ENCODE peak calls at places on chromosomes 11 and 22, in four cellular contexts. One of them, this sample, is unnamed.

GRCh38 chr22:46617250-46618103 is 2.7 kb upstream of the GRAMD4 start:
- DNase-seq in A549: no peak
- DNase-seq in H1: no peak
- DNase-seq in HepG2: no peak
- DNase-seq in this sample: no peak

GRCh38 chr11:37109205-37109585 is 511.2 kb upstream of the RAG2 start:
- DNase-seq in A549: no peak
- DNase-seq in H1: no peak
- DNase-seq in HepG2: no peak
- DNase-seq in this sample: no peak

GRCh38 chr11:71086687-71087258 is 165.6 kb downstream of the SHANK2 start:
- DNase-seq in A549: peak
- DNase-seq in H1: peak
- DNase-seq in HepG2: peak
- DNase-seq in this sample: peak

GRCh38 chr11:90997241-90997640 is 774.4 kb upstream of the CHORDC1 start:
- DNase-seq in A549: no peak
- DNase-seq in H1: no peak
- DNase-seq in HepG2: no peak
- DNase-seq in this sample: no peak

GRCh38 chr22:19892925-19893324 is 38.3 kb upstream of the GNB1L start:
- DNase-seq in A549: no peak
- DNase-seq in H1: no peak
- DNase-seq in HepG2: no peak
- DNase-seq in this sample: no peak

GRCh38 chr11:44852159-44852707 is 98.5 kb downstream of the TP53I11 start:
- DNase-seq in A549: no peak
- DNase-seq in H1: no peak
- DNase-seq in HepG2: no peak
- DNase-seq in this sample: no peak

GRCh38 chr11:66579017-66579606 is 10.7 kb upstream of the CTSF start:
- DNase-seq in A549: peak
- DNase-seq in H1: peak
- DNase-seq in HepG2: peak
- DNase-seq in this sample: peak

GRCh38 chr11:64278576-64279190 is 5.8 kb downstream of the BAD start:
- DNase-seq in A549: no peak
- DNase-seq in H1: no peak
- DNase-seq in HepG2: no peak
- DNase-seq in this sample: no peak

GRCh38 chr11:33670250-33671011 is 30.2 kb downstream of the C11orf91 start:
- DNase-seq in A549: no peak
- DNase-seq in H1: no peak
- DNase-seq in HepG2: no peak
- DNase-seq in this sample: no peak

GRCh38 chr11:83249972-83250593 is 36.1 kb downstream of the CCDC90B start:
- DNase-seq in A549: peak
- DNase-seq in H1: no peak
- DNase-seq in HepG2: peak
- DNase-seq in this sample: peak

GRCh38 chr22:22523494-22523893 is 3.4 kb upstream of the ZNF280A start:
- DNase-seq in A549: no peak
- DNase-seq in H1: no peak
- DNase-seq in HepG2: no peak
- DNase-seq in this sample: no peak

GRCh38 chr11:128407962-128408361 is 179.4 kb downstream of the ETS1 start:
- DNase-seq in A549: no peak
- DNase-seq in H1: no peak
- DNase-seq in HepG2: no peak
- DNase-seq in this sample: no peak

GRCh38 chr11:123188508-123189165 is 6.4 kb downstream of the CLMP start:
- DNase-seq in A549: no peak
- DNase-seq in H1: no peak
- DNase-seq in HepG2: no peak
- DNase-seq in this sample: no peak

GRCh38 chr22:38414009-38414395 is 41.0 kb downstream of the KCNJ4 start:
- DNase-seq in A549: no peak
- DNase-seq in H1: no peak
- DNase-seq in HepG2: no peak
- DNase-seq in this sample: no peak

GRCh38 chr11:16096336-16096735 is 260.0 kb downstream of the SOX6 start:
- DNase-seq in A549: no peak
- DNase-seq in H1: no peak
- DNase-seq in HepG2: no peak
- DNase-seq in this sample: no peak

GRCh38 chr11:2194877-2195755 is 23.5 kb upstream of the TH start:
- DNase-seq in A549: peak
- DNase-seq in H1: peak
- DNase-seq in HepG2: peak
- DNase-seq in this sample: peak

GRCh38 chr22:48483764-48484528 is 1343.7 kb downstream of the BRD1 start:
- DNase-seq in A549: no peak
- DNase-seq in H1: no peak
- DNase-seq in HepG2: no peak
- DNase-seq in this sample: no peak

GRCh38 chr11:111777094-111778046 is 11.2 kb upstream of the PPP2R1B start:
- DNase-seq in A549: peak
- DNase-seq in H1: no peak
- DNase-seq in HepG2: peak
- DNase-seq in this sample: peak

GRCh38 chr22:35305525-35306070 is 5.9 kb downstream of the TOM1 start:
- DNase-seq in A549: no peak
- DNase-seq in H1: no peak
- DNase-seq in HepG2: no peak
- DNase-seq in this sample: no peak

GRCh38 chr11:2800655-2801531 is 84.7 kb downstream of the CDKN1C start:
- DNase-seq in A549: no peak
- DNase-seq in H1: peak
- DNase-seq in HepG2: no peak
- DNase-seq in this sample: no peak

GRCh38 chr11:95522871-95523270 is 266.7 kb downstream of the FAM76B start:
- DNase-seq in A549: no peak
- DNase-seq in H1: no peak
- DNase-seq in HepG2: no peak
- DNase-seq in this sample: no peak

GRCh38 chr11:46736615-46737014 is 17.6 kb downstream of the F2 start:
- DNase-seq in A549: no peak
- DNase-seq in H1: no peak
- DNase-seq in HepG2: no peak
- DNase-seq in this sample: no peak
- TF ChIP-seq RNF2 in A549: no peak
- TF ChIP-seq RNF2 in H1: no peak
- TF ChIP-seq RNF2 in HepG2: no peak
- TF ChIP-seq RNF2 in this sample: no peak

GRCh38 chr11:130650456-130651068 is 202.1 kb downstream of the ADAMTS15 start:
- DNase-seq in A549: no peak
- DNase-seq in H1: no peak
- DNase-seq in HepG2: no peak
- DNase-seq in this sample: no peak

GRCh38 chr11:130653838-130654601 is 205.6 kb downstream of the ADAMTS15 start:
- DNase-seq in A549: no peak
- DNase-seq in H1: peak
- DNase-seq in HepG2: no peak
- DNase-seq in this sample: no peak

GRCh38 chr11:130652671-130653335 is 204.4 kb downstream of the ADAMTS15 start:
- DNase-seq in A549: no peak
- DNase-seq in H1: peak
- DNase-seq in HepG2: no peak
- DNase-seq in this sample: no peak

GRCh38 chr11:130651266-130651855 is 202.9 kb downstream of the ADAMTS15 start:
- DNase-seq in A549: no peak
- DNase-seq in H1: peak
- DNase-seq in HepG2: no peak
- DNase-seq in this sample: no peak

GRCh38 chr11:130655308-130655707 is 206.9 kb downstream of the ADAMTS15 start:
- DNase-seq in A549: no peak
- DNase-seq in H1: peak
- DNase-seq in HepG2: no peak
- DNase-seq in this sample: no peak
- TF ChIP-seq USF2 in A549: no peak
- TF ChIP-seq USF2 in H1: no peak
- TF ChIP-seq USF2 in HepG2: no peak
- TF ChIP-seq USF2 in this sample: no peak

GRCh38 chr22:30226192-30226832 is 20.2 kb downstream of the LIF start:
- DNase-seq in A549: peak
- DNase-seq in H1: no peak
- DNase-seq in HepG2: peak
- DNase-seq in this sample: no peak
- TF ChIP-seq RNF2 in A549: no peak
- TF ChIP-seq RNF2 in H1: no peak
- TF ChIP-seq RNF2 in HepG2: no peak
- TF ChIP-seq RNF2 in this sample: no peak

DNA sequence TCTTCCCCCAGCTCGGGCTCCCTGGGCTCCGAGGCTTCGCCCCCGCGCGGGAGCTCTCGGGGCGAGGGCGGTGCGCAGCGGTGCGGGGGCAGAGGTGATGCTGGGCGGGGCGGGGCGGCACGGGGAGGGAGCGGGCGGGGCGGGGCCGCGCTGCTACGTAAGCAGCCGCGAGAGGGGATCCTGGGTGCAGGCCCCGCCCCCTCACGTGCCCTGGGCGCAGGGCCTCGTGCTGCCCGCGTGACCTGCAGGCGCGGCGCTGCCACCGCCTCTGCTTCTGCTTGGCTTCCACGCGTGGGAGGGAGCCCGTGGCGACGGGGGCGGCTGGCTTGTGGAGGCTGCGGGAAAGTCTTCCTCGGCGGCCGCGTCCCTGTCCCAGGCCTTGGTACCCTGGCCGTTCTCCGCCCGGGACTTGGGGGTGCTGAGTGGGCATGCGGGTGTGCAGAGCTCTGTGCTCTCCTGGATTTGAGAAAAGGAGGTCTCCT is 132.6 kb upstream of the HSD17B12 start:
- DNase-seq in A549: no peak
- DNase-seq in H1: peak
- DNase-seq in HepG2: no peak
- DNase-seq in this sample: peak
- TF ChIP-seq USF2 in A549: no peak
- TF ChIP-seq USF2 in H1: peak
- TF ChIP-seq USF2 in HepG2: no peak
- TF ChIP-seq USF2 in this sample: peak

GRCh38 chr22:43289976-43290663 is 53.1 kb downstream of the SCUBE1 start:
- DNase-seq in A549: no peak
- DNase-seq in H1: no peak
- DNase-seq in HepG2: no peak
- DNase-seq in this sample: no peak
- TF ChIP-seq RNF2 in A549: no peak
- TF ChIP-seq RNF2 in H1: no peak
- TF ChIP-seq RNF2 in HepG2: no peak
- TF ChIP-seq RNF2 in this sample: no peak

GRCh38 chr11:47331454-47332302 is 20.8 kb downstream of the MYBPC3 start:
- DNase-seq in A549: no peak
- DNase-seq in H1: no peak
- DNase-seq in HepG2: no peak
- DNase-seq in this sample: no peak
- TF ChIP-seq USF2 in A549: no peak
- TF ChIP-seq USF2 in H1: no peak
- TF ChIP-seq USF2 in HepG2: no peak
- TF ChIP-seq USF2 in this sample: no peak

DNA sequence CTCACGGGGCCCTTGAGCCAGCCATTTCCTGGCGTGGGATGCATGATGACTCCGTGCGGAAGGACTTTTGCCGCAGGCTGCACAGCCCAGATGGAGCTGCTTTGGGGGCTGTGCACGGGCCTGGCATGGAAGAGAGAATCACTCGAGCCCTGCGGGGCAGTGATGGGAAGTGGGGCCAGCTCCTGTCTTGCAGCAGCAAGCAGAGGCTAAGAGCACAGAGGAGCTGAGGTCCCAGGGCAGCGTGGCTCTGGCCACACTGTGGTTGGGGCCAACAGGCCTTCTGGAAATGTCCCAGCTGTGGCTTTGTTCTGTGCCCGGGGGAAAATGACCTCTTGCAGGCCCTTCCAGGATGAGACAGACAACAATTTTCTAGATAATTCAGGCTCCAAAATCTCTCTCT is 92.7 kb upstream of the TIMP3 start:
- DNase-seq in A549: no peak
- DNase-seq in H1: no peak
- DNase-seq in HepG2: no peak
- DNase-seq in this sample: no peak
- TF ChIP-seq RNF2 in A549: no peak
- TF ChIP-seq RNF2 in H1: no peak
- TF ChIP-seq RNF2 in HepG2: no peak
- TF ChIP-seq RNF2 in this sample: no peak

GRCh38 chr22:25698986-25699385 is 43.0 kb upstream of the MYO18B start:
- DNase-seq in A549: no peak
- DNase-seq in H1: no peak
- DNase-seq in HepG2: no peak
- DNase-seq in this sample: no peak
- TF ChIP-seq USF2 in A549: no peak
- TF ChIP-seq USF2 in H1: no peak
- TF ChIP-seq USF2 in HepG2: no peak
- TF ChIP-seq USF2 in this sample: no peak

GRCh38 chr11:35142481-35143207 is 3.7 kb downstream of the CD44 start:
- DNase-seq in A549: no peak
- DNase-seq in H1: no peak
- DNase-seq in HepG2: peak
- DNase-seq in this sample: peak

GRCh38 chr11:35144811-35145210 is 5.8 kb downstream of the CD44 start:
- DNase-seq in A549: no peak
- DNase-seq in H1: no peak
- DNase-seq in HepG2: no peak
- DNase-seq in this sample: no peak

GRCh38 chr11:35143509-35144102 is 4.6 kb downstream of the CD44 start:
- DNase-seq in A549: no peak
- DNase-seq in H1: no peak
- DNase-seq in HepG2: no peak
- DNase-seq in this sample: no peak

GRCh38 chr11:35145249-35145648 is 6.3 kb downstream of the CD44 start:
- DNase-seq in A549: no peak
- DNase-seq in H1: no peak
- DNase-seq in HepG2: no peak
- DNase-seq in this sample: peak

GRCh38 chr11:35144103-35144741 is 5.3 kb downstream of the CD44 start:
- DNase-seq in A549: no peak
- DNase-seq in H1: no peak
- DNase-seq in HepG2: no peak
- DNase-seq in this sample: no peak
- TF ChIP-seq RNF2 in A549: no peak
- TF ChIP-seq RNF2 in H1: no peak
- TF ChIP-seq RNF2 in HepG2: no peak
- TF ChIP-seq RNF2 in this sample: no peak

This sample was measured in K562.